ENCODE peak calls at places on chromosomes 13 and 19, in four cellular contexts. O, F, S and G are unnamed samples.
A peak's percentile ranks its signal among the peaks of the same experiment; 100 is the strongest.

GRCh38 chr13:32045963-32046785 is 14.6 kb downstream of the FRY start:
- DNase-seq in F (no peak), O (no peak), S (no peak), G (no peak)

GRCh38 chr19:47124937-47125668 is 5.5 kb upstream of the SAE1 start:
- DNase-seq in F (no peak), O (peak; percentile 84), S (no peak), G (no peak)

GRCh38 chr19:41707502-41707812 is 969 bp upstream of the CEACAM5 start:
- DNase-seq in S (no peak), F (no peak), O (no peak), G (no peak)

GRCh38 chr13:93320942-93321341 is 94.3 kb downstream of the GPC6 start:
- DNase-seq in F (no peak), O (no peak), S (no peak), G (no peak)

GRCh38 chr13:112926993-112927392 is 42.0 kb upstream of the MCF2L start:
- DNase-seq in O (no peak), F (no peak), S (no peak), G (no peak)

GRCh38 chr19:17865364-17866311 is 5.9 kb downstream of the RPL18A start:
- DNase-seq in O (no peak), F (no peak), S (no peak), G (no peak)

GRCh38 chr19:18768046-18768771 is 22.9 kb downstream of the COMP start:
- DNase-seq in S (no peak), F (no peak), O (peak; percentile 31), G (no peak)

GRCh38 chr19:39670998-39671397 is 15.3 kb downstream of the LGALS16 start:
- DNase-seq in F (no peak), S (no peak), O (no peak), G (no peak)

GRCh38 chr13:80975903-80976302 is 635.0 kb upstream of the SPRY2 start:
- DNase-seq in O (no peak), F (no peak), S (no peak), G (no peak)

GRCh38 chr13:106173891-106174610 is 361.4 kb downstream of the EFNB2 start:
- DNase-seq in F (no peak), O (no peak), S (no peak), G (no peak)

GRCh38 chr19:1449467-1450442 is at the start of gene APC2:
- DNase-seq in S (no peak), F (no peak), O (peak; percentile 57), G (no peak)

GRCh38 chr19:46786236-46787039 is 2.0 kb downstream of the SLC1A5 start:
- DNase-seq in S (peak; percentile 66), F (peak; percentile 80), O (peak; percentile 32), G (peak; percentile 57)

GRCh38 chr19:1672038-1672768 is 19.8 kb upstream of the TCF3 start:
- DNase-seq in S (no peak), F (no peak), O (peak; percentile 59), G (peak; percentile 41)

GRCh38 chr13:86986448-86986847 is 684.7 kb upstream of the SLITRK5 start:
- DNase-seq in F (no peak), O (no peak), S (no peak), G (no peak)

GRCh38 chr19:5547881-5548280 is 19.9 kb downstream of the TINCR start:
- DNase-seq in O (peak; percentile 55), F (no peak), S (peak; percentile 13), G (no peak)

GRCh38 chr13:50616101-50616500 is 227.4 kb downstream of the DLEU7 start:
- DNase-seq in O (no peak), F (no peak), S (peak; percentile 26), G (no peak)

GRCh38 chr19:871446-872265 is 12.2 kb downstream of the CFD start:
- DNase-seq in F (no peak), S (no peak), O (peak; percentile 23), G (no peak)

GRCh38 chr13:113526466-113527220 is 36.1 kb upstream of the DCUN1D2 start:
- DNase-seq in F (no peak), S (no peak), O (no peak), G (no peak)

GRCh38 chr13:47463726-47464125 is 537.3 kb downstream of the SUCLA2 start:
- DNase-seq in F (no peak), S (peak; percentile 18), O (no peak), G (no peak)

GRCh38 chr13:73767191-73767741 is 366.9 kb downstream of the KLF12 start:
- DNase-seq in S (no peak), F (no peak), O (no peak), G (no peak)

GRCh38 chr13:108302279-108302678 is 32.8 kb downstream of the TNFSF13B start:
- DNase-seq in S (no peak), O (no peak), F (no peak), G (no peak)

GRCh38 chr19:23343434-23344010 is 51.7 kb downstream of the ZNF91 start:
- DNase-seq in F (no peak), O (no peak), S (no peak), G (no peak)

GRCh38 chr19:23345838-23346237 is 49.4 kb downstream of the ZNF91 start:
- DNase-seq in F (no peak), S (no peak), O (no peak), G (no peak)

GRCh38 chr19:23351806-23352205 is 43.5 kb downstream of the ZNF91 start:
- DNase-seq in O (no peak), S (no peak), F (no peak), G (no peak)

DNA sequence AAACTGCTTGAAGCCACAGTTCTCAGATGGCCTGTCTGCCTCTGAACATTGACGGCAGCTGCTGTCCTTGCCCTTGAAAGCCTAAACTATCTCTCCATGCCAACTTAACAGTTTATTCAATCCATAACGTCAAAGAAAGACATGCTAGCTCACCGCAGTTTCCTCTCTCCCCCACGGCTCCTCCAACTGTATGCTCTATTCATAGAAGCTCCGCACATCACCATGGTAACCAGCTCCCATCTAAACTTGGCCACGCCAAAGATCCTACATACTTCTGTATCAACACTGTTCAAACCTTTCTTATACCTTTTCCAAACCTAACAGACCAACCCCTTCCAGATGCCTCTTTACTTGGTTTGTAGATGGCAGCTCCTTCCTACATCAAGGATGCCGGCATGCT is 48.6 kb downstream of the ZNF91 start:
- DNase-seq in F (no peak), S (no peak), O (no peak), G (no peak)
- H3K9me3 ChIP-seq in F (peaks cover 68% of the 10 kb centered on the region), S (peaks cover 73% of the 10 kb centered on the region), O (peaks cover 9% of the 10 kb centered on the region), G (peaks cover 46% of the 10 kb centered on the region)

DNA sequence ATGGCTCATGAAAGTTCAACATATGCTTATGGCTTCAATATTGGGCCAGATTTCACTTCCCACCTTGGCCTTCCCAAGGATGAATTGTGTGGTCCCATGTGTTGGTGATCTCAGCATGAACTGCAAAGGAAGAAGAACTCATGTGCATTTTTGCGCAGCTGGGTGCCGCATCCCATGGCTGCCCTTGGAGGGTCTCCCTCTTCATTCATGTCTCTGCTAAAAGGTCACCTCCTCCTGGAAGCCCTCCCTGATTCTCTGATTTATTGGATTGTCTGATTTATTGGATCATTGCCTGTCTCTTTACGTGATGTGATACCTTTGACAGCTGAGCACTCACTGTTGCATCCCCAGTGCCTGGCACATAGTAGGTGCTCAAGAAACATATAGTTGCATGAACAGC is 1.7 kb upstream of the CYP4F8 start:
- DNase-seq in S (no peak), F (no peak), O (no peak), G (no peak)
- H3K9me3 ChIP-seq in S (peaks cover 8% of the 10 kb centered on the region), F (no peaks in the 10 kb centered on the region), O (no peaks in the 10 kb centered on the region), G (no peaks in the 10 kb centered on the region)

DNA sequence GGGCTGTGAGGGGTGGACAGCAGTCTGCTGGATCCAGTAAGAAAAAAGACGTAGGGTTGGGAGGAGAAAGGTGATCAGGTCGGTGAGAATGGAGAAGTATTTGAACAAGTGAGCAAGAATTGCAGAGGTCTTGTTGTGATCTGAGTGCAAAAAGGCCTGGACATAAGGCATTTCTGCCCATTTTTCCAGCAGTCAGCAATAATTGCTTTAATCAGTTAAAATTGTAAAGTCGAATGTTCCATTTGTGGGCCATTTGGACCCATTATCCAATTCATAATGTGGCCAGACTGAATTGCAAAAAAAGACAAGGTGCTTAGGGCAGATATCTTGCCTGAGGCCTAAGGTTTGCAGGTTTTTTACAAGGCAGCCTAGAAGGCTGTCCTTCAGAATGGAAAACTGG is 86.1 kb downstream of the ZNF737 start:
- DNase-seq in O (no peak), F (no peak), S (no peak), G (no peak)
- H3K9me3 ChIP-seq in O (no peaks in the 10 kb centered on the region), F (no peaks in the 10 kb centered on the region), S (peaks cover 28% of the 10 kb centered on the region), G (peaks cover 3% of the 10 kb centered on the region)

GRCh38 chr19:16015805-16016173 is 60.5 kb upstream of the TPM4 start:
- DNase-seq in S (no peak), F (no peak), O (no peak), G (no peak)
- H3K9me3 ChIP-seq in S (no peaks in the 10 kb centered on the region), F (no peaks in the 10 kb centered on the region), O (no peaks in the 10 kb centered on the region), G (no peaks in the 10 kb centered on the region)

DNA sequence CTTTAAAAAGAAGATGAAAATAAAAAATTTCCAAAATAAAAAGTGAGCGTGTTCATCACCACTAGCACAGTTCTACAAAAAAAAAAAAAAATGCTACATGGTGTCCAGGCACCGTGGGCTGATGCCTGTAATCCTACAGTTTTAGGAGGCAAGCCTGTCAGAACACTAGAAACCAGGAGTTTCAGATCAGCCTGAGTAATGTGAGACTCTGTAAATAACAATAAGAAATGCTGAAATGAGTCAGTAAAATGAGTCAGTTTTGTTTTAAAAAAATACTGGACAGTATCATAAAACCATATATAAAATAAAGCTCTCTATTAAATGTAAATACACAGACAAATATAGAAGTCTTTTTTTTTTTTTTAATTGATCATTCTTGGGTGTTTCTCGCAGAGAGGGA is 30.0 kb downstream of the ZNF91 start:
- DNase-seq in S (no peak), F (no peak), O (no peak), G (no peak)
- H3K9me3 ChIP-seq in S (peaks cover 42% of the 10 kb centered on the region), F (peaks cover 41% of the 10 kb centered on the region), O (peaks cover 6% of the 10 kb centered on the region), G (peaks cover 56% of the 10 kb centered on the region)